ENCODE peak calls at places on chromosomes 5 and 9, in six cellular contexts. Y is HepG2, E is GM12891, S is K562, N is GM12878, I is H1. F is an unnamed sample.

GRCh38 chr5:139443766-139444473 is 4.6 kb upstream of the DNAJC18 start:
- DNase-seq in N (no peak), S (no peak), I (no peak), E (no peak), Y (no peak), F (no peak)

GRCh38 chr5:16784843-16785791 is 151.0 kb downstream of the MYO10 start:
- DNase-seq in I (no peak), Y (no peak), E (no peak), S (no peak), N (peak), F (no peak)

GRCh38 chr5:107806271-107806670 is 135.5 kb upstream of the EFNA5 start:
- DNase-seq in E (no peak), I (no peak), S (no peak), Y (no peak), N (no peak), F (no peak)

GRCh38 chr9:35616681-35617459 is 1.3 kb downstream of the CD72 start:
- DNase-seq in E (peak), N (no peak), Y (no peak), S (peak), I (no peak), F (peak)

GRCh38 chr5:159819671-159820411 is 96.4 kb upstream of the ADRA1B start:
- DNase-seq in S (no peak), I (no peak), Y (no peak), E (no peak), N (no peak), F (no peak)

GRCh38 chr9:114988962-114989599 is 58.7 kb upstream of the TNFSF8 start:
- DNase-seq in I (no peak), N (peak), E (no peak), S (no peak), Y (no peak), F (no peak)

GRCh38 chr5:42461033-42461432 is 37.8 kb downstream of the GHR start:
- DNase-seq in N (no peak), I (no peak), E (no peak), Y (no peak), S (no peak), F (no peak)

GRCh38 chr5:144206136-144206535 is 35.5 kb downstream of the KCTD16 start:
- DNase-seq in E (no peak), Y (no peak), I (no peak), N (no peak), S (no peak), F (no peak)

GRCh38 chr5:885529-885928 is 7.1 kb downstream of the BRD9 start:
- DNase-seq in Y (no peak), N (no peak), S (no peak), I (no peak), E (no peak), F (no peak)

GRCh38 chr9:68781866-68782265 is 76.8 kb downstream of the PIP5K1B start:
- DNase-seq in S (no peak), I (no peak), E (no peak), Y (no peak), N (no peak), F (no peak)

GRCh38 chr5:143101134-143101533 is 302.4 kb downstream of the NR3C1 start:
- DNase-seq in S (no peak), I (no peak), Y (no peak), E (peak), N (no peak), F (peak)

GRCh38 chr9:109369285-109369684 is 48.4 kb upstream of the EPB41L4B start:
- DNase-seq in E (no peak), S (no peak), I (no peak), Y (no peak), N (no peak), F (no peak)

GRCh38 chr9:128689293-128689770 is 310 bp downstream of the SET start:
- DNase-seq in N (no peak), E (no peak), I (no peak), Y (no peak), S (no peak), F (no peak)

GRCh38 chr5:67941750-67942450 is 273.7 kb upstream of the PIK3R1 start:
- DNase-seq in I (no peak), N (no peak), Y (no peak), E (no peak), S (no peak), F (no peak)

GRCh38 chr5:63398346-63398745 is 563.9 kb downstream of the HTR1A start:
- DNase-seq in Y (no peak), I (peak), N (no peak), E (no peak), S (no peak), F (no peak)

GRCh38 chr5:98930972-98931762 is 2.4 kb upstream of the CHD1 start:
- DNase-seq in S (no peak), Y (no peak), N (no peak), E (no peak), I (no peak), F (no peak)

GRCh38 chr5:94397508-94397907 is 220.9 kb downstream of the KIAA0825 start:
- DNase-seq in N (no peak), I (no peak), E (no peak), S (no peak), Y (no peak), F (no peak)

GRCh38 chr9:19493845-19494244 is 85.0 kb downstream of the ACER2 start:
- DNase-seq in I (no peak), S (no peak), N (no peak), Y (no peak), E (no peak), F (no peak)

GRCh38 chr5:155460501-155460931 is 447.0 kb downstream of the KIF4B start:
- DNase-seq in E (no peak), Y (peak), S (no peak), N (no peak), I (no peak), F (no peak)

GRCh38 chr9:130659699-130660248 is 4.6 kb upstream of the PRDM12 start:
- DNase-seq in E (no peak), N (no peak), Y (no peak), I (no peak), S (no peak), F (no peak)

GRCh38 chr9:132769895-132770774 is 99.9 kb downstream of the GTF3C4 start:
- DNase-seq in E (peak), S (no peak), Y (peak), N (peak), I (peak), F (peak)

GRCh38 chr9:18255158-18255629 is 218.8 kb upstream of the ADAMTSL1 start:
- DNase-seq in N (peak), E (peak), S (peak), Y (peak), I (peak), F (peak)

GRCh38 chr9:111896942-111897830 is 572 bp downstream of the UGCG start:
- DNase-seq in Y (peak), N (no peak), S (peak), E (peak), I (no peak), F (peak)

GRCh38 chr5:52799358-52799982 is 11.8 kb downstream of the ITGA1 start:
- DNase-seq in E (no peak), I (peak), Y (peak), N (no peak), S (peak), F (no peak)

GRCh38 chr5:73540192-73540591 is 25.2 kb downstream of the ANKRA2 start:
- DNase-seq in E (no peak), Y (peak), N (no peak), I (no peak), S (peak), F (no peak)

GRCh38 chr5:42944989-42945388 is 95.1 kb downstream of the ANXA2R start:
- DNase-seq in N (no peak), S (peak), Y (no peak), E (no peak), I (no peak), F (no peak)

GRCh38 chr9:101585740-101586139 is 9.0 kb downstream of the PPP3R2 start:
- DNase-seq in Y (no peak), N (no peak), S (no peak), E (no peak), I (no peak), F (no peak)

GRCh38 chr9:3525088-3525835 is 539 bp downstream of the RFX3 start:
- DNase-seq in N (no peak), E (no peak), I (no peak), Y (no peak), S (no peak), F (no peak)

GRCh38 chr5:1543398-1544293 is 19.9 kb upstream of the LPCAT1 start:
- DNase-seq in Y (no peak), S (no peak), N (no peak), I (no peak), E (no peak), F (no peak)

GRCh38 chr5:143920772-143921171 is 108.8 kb downstream of the HMHB1 start:
- DNase-seq in I (no peak), N (no peak), S (no peak), Y (no peak), E (no peak), F (no peak)

GRCh38 chr5:612498-613424 is 621 bp downstream of the CEP72 start:
- DNase-seq in I (no peak), N (no peak), E (no peak), S (peak), Y (no peak), F (no peak)

GRCh38 chr9:12723409-12724028 is 30.3 kb downstream of the TYRP1 start:
- DNase-seq in Y (peak), I (no peak), E (no peak), S (no peak), N (no peak), F (no peak)

GRCh38 chr5:150589791-150590601 is 50.5 kb upstream of the SYNPO start:
- DNase-seq in E (no peak), S (peak), Y (peak), I (peak), N (peak), F (no peak)

GRCh38 chr9:18472915-18473314 is 1.0 kb upstream of the ADAMTSL1 start:
- DNase-seq in Y (no peak), N (no peak), E (no peak), I (no peak), S (no peak), F (no peak)

GRCh38 chr9:36151306-36152210 is 15.0 kb downstream of the GLIPR2 start:
- DNase-seq in I (no peak), E (peak), N (peak), S (no peak), Y (no peak), F (peak)

GRCh38 chr5:65203746-65204145 is 278.0 kb downstream of the ADAMTS6 start:
- DNase-seq in S (no peak), N (no peak), E (no peak), Y (no peak), I (no peak), F (no peak)

GRCh38 chr9:93129286-93129685 is 4.8 kb downstream of the NINJ1 start:
- DNase-seq in Y (no peak), N (no peak), S (no peak), E (no peak), I (no peak), F (no peak)

GRCh38 chr5:31380049-31380448 is 151.8 kb downstream of the DROSHA start:
- DNase-seq in Y (no peak), S (no peak), E (no peak), I (no peak), N (no peak), F (no peak)

GRCh38 chr5:88269222-88269771 is 652 bp upstream of the TMEM161B start:
- DNase-seq in Y (peak), E (no peak), N (peak), I (no peak), S (peak), F (no peak)

DNA sequence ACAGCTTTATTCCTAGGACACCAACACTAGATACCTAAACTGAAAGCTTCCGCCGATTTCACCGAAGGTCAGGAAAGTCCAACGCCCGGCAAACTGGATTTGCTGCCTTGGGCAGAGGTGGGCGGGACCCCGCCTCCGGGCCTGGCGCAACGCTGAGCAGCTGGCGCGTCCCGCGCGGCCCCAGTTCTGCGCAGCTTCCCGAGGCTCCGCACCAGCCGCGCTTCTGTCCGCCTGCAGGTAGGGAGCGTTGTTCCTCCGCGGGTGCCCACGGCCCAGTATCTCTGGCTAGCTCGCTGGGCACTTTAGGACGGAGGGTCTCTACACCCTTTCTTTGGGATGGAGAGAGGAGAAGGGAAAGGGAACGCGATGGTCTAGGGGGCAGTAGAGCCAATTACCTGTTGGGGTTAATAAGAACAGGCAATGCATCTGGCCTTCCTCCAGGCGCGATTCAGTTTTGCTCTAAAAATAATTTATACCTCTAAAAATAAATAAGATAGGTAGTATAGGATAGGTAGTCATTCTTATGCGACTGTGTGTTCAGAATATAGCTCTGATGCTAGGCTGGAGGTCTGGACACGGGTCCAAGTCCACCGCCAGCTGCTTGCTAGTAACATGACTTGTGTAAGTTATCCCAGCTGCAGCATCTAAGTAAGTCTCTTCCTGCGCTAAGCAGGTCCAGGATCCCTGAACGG is at the start of gene CD274:
- DNase-seq in I (peak), N (no peak), Y (peak), S (peak), E (no peak), F (no peak)
- TF ChIP-seq POLR2A in I (no peak), N (peak), Y (no peak), S (no peak), E (peak), F (peak)

GRCh38 chr9:137312852-137313325 is 10.8 kb upstream of the NRARP start:
- DNase-seq in N (no peak), I (no peak), S (no peak), E (peak), Y (no peak), F (no peak)
- TF ChIP-seq TAF1 in N (no peak), I (no peak), S (no peak), E (no peak), Y (no peak), F (no peak)

GRCh38 chr9:91361294-91362201 is at the start of gene AUH:
- DNase-seq in N (peak), Y (peak), E (peak), S (peak), I (peak), F (peak)
- TF ChIP-seq POLR2AphosphoS5 in N (peak), Y (peak), E (peak), S (peak), I (no peak), F (no peak)

GRCh38 chr9:137021979-137022619 is 5.9 kb downstream of the ABCA2 start:
- DNase-seq in Y (peak), S (peak), E (peak), N (no peak), I (peak), F (peak)
- TF ChIP-seq POLR2A in Y (no peak), S (no peak), E (no peak), N (no peak), I (no peak), F (no peak)

GRCh38 chr5:124553911-124554310 is 192.5 kb downstream of the ZNF608 start:
- DNase-seq in N (no peak), S (no peak), I (no peak), E (no peak), Y (no peak), F (no peak)
- TF ChIP-seq TAF1 in N (no peak), S (no peak), I (no peak), E (no peak), Y (no peak), F (no peak)

DNA sequence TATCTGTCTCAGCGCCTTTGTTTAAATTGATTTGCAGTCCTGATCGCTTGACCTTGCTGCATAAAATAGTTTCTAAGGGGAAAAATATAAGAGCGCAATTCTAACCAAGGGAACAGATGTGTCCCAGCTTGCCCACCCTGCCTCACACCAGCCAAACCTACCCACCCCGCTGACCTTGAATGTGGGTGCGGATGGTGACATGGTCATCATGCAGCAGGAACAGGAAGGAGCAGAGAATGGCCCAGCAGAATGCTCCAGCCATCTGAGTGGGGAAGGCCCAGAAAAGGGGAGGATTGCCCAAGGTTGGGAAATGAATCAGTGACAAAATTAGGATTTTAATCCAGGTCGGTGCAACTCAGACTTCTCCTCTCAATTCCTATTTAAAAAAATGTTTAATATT is 70.4 kb upstream of the ZNF618 start:
- DNase-seq in I (no peak), Y (no peak), E (no peak), N (no peak), S (no peak), F (no peak)
- TF ChIP-seq POLR2AphosphoS5 in I (no peak), Y (no peak), E (no peak), N (no peak), S (no peak), F (no peak)

DNA sequence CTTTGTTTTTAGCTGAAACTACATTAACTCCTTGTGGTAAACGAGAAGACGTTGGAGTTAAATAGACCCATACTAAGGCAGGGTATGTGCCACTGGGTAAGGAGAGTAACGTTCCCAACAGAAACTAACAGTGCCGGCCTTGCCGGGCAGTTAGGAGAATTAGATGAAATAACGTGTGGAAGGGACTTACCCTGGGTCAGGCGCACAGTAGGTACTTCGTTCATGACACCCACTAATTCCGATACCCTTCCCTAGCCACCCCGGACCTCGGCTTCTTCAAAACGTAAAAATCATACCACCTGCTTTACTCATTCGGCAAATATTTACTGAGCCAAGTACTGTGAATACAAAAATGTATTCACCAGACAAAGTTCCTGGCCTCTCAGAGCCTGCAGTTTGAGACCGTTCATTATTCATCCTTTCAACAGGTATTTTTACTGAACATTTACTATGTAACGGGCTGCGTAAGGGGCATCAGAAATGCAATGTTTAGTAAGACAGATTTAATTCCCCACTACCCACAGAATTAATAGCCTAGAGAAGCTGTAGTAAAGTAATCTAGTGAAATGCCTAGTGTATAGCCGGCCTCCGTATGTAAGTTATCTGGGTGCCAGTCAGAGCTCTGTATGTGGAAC is 3.2 kb upstream of the SMIM23 start:
- DNase-seq in S (no peak), I (no peak), Y (peak), E (no peak), N (no peak), F (no peak)
- TF ChIP-seq POLR2A in S (no peak), I (no peak), Y (no peak), E (no peak), N (no peak), F (no peak)

GRCh38 chr5:82991678-82992323 is 85.4 kb downstream of the TMEM167A start:
- DNase-seq in N (no peak), S (no peak), E (no peak), Y (no peak), I (no peak), F (no peak)
- TF ChIP-seq TAF1 in N (no peak), S (no peak), E (no peak), Y (no peak), I (no peak), F (no peak)

DNA sequence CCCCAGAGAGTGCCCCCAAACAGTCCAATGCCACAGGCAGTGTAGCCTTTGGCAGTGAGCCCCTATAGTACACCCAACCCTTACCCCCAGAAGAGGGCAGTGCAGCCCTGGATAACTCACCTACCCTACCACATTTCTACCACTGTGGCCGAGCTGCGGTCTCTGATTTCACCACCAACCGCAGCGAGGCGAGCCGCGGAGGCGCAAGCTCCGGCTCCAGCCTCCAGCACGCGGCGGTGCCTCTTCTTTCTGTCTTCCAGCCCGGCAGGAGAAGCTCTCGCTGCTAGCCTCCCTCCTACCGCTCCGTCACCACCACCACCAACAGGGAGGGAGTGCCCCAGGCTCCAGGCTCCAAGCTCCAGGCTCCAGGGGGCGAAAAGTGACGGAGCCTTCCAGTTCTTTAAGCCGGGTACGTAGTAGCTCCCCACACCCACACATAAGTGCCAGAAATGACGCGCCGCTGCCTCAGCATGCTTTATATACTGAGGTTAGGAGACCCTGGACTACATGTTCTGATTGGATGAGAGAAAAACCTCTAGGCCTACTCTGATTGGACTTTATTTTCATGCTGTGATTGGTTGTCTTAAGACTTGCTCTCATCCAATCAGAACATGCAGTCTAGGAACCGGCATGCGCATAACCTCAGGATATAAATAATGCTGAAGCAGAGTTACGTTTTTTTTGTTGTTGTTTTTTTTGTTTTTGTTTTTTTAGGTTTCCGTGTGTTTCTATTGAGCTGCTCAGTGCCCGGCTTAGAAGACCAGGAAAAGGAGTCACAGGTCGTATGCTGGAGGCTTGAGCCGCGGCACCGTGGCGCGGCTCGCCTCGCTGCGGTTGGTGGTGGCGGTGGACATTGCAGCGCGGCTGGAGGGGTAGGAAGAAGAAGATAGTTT is at the start of gene PCAT7:
- DNase-seq in Y (peak), N (peak), E (peak), S (peak), I (peak), F (no peak)
- TF ChIP-seq POLR2AphosphoS5 in Y (peak), N (no peak), E (no peak), S (no peak), I (peak), F (no peak)